ENCODE peak calls at places on chromosome 14, in seven cellular contexts. One of them, this sample, is unnamed.

GRCh38 chr14:44759263-44759662 is 202.5 kb downstream of the KLHL28 start:
- DNase-seq in H1: no peak
- DNase-seq in GM12878: no peak
- DNase-seq in K562: no peak
- DNase-seq in SK-N-SH: no peak
- DNase-seq in HCT116: no peak
- DNase-seq in Panc1: no peak
- DNase-seq in this sample: no peak

GRCh38 chr14:103427485-103428443 is 42.5 kb downstream of the MARK3 start:
- DNase-seq in H1: peak
- DNase-seq in HCT116: no peak
- DNase-seq in GM12878: peak
- DNase-seq in Panc1: no peak
- DNase-seq in K562: peak
- DNase-seq in SK-N-SH: no peak
- DNase-seq in this sample: no peak

GRCh38 chr14:90434370-90435020 is 37.7 kb downstream of the CALM1 start:
- DNase-seq in GM12878: no peak
- DNase-seq in Panc1: no peak
- DNase-seq in K562: no peak
- DNase-seq in H1: no peak
- DNase-seq in HCT116: no peak
- DNase-seq in SK-N-SH: no peak
- DNase-seq in this sample: no peak

GRCh38 chr14:89621009-89621421 is 204.0 kb upstream of the FOXN3 start:
- DNase-seq in SK-N-SH: no peak
- DNase-seq in GM12878: no peak
- DNase-seq in HCT116: no peak
- DNase-seq in H1: no peak
- DNase-seq in Panc1: no peak
- DNase-seq in K562: no peak
- DNase-seq in this sample: no peak

GRCh38 chr14:102280376-102280962 is 24.5 kb downstream of the MOK start:
- DNase-seq in K562: no peak
- DNase-seq in H1: no peak
- DNase-seq in Panc1: no peak
- DNase-seq in GM12878: no peak
- DNase-seq in SK-N-SH: no peak
- DNase-seq in HCT116: no peak
- DNase-seq in this sample: no peak

GRCh38 chr14:64581363-64581762 is 31.6 kb downstream of the PPP1R36 start:
- DNase-seq in GM12878: no peak
- DNase-seq in H1: no peak
- DNase-seq in HCT116: no peak
- DNase-seq in K562: no peak
- DNase-seq in SK-N-SH: no peak
- DNase-seq in Panc1: no peak
- DNase-seq in this sample: no peak

GRCh38 chr14:26596722-26597030 is 1.2 kb downstream of the NOVA1 start:
- DNase-seq in H1: no peak
- DNase-seq in GM12878: no peak
- DNase-seq in Panc1: no peak
- DNase-seq in SK-N-SH: no peak
- DNase-seq in HCT116: no peak
- DNase-seq in K562: no peak
- DNase-seq in this sample: no peak

GRCh38 chr14:38409081-38409705 is 153.3 kb upstream of the CLEC14A start:
- DNase-seq in K562: no peak
- DNase-seq in HCT116: no peak
- DNase-seq in H1: no peak
- DNase-seq in GM12878: no peak
- DNase-seq in SK-N-SH: no peak
- DNase-seq in Panc1: no peak
- DNase-seq in this sample: no peak

GRCh38 chr14:52906141-52906601 is 44.7 kb downstream of the FERMT2 start:
- DNase-seq in SK-N-SH: no peak
- DNase-seq in HCT116: peak
- DNase-seq in GM12878: no peak
- DNase-seq in H1: no peak
- DNase-seq in Panc1: peak
- DNase-seq in K562: no peak
- DNase-seq in this sample: no peak

GRCh38 chr14:67650694-67651093 is 23.7 kb downstream of the VTI1B start:
- DNase-seq in H1: no peak
- DNase-seq in Panc1: no peak
- DNase-seq in HCT116: no peak
- DNase-seq in SK-N-SH: no peak
- DNase-seq in GM12878: no peak
- DNase-seq in K562: no peak
- DNase-seq in this sample: no peak

GRCh38 chr14:65019944-65020566 is 33.4 kb downstream of the FNTB start:
- DNase-seq in SK-N-SH: peak
- DNase-seq in Panc1: peak
- DNase-seq in GM12878: no peak
- DNase-seq in K562: peak
- DNase-seq in HCT116: peak
- DNase-seq in H1: no peak
- DNase-seq in this sample: peak

GRCh38 chr14:103353391-103353790 is 19.4 kb downstream of the EIF5 start:
- DNase-seq in K562: peak
- DNase-seq in H1: no peak
- DNase-seq in Panc1: no peak
- DNase-seq in GM12878: no peak
- DNase-seq in HCT116: no peak
- DNase-seq in SK-N-SH: no peak
- DNase-seq in this sample: no peak

GRCh38 chr14:24695265-24696241 is 61.6 kb upstream of the GZMB start:
- DNase-seq in K562: no peak
- DNase-seq in Panc1: no peak
- DNase-seq in GM12878: peak
- DNase-seq in H1: no peak
- DNase-seq in HCT116: no peak
- DNase-seq in SK-N-SH: no peak
- DNase-seq in this sample: no peak

GRCh38 chr14:96206461-96206860 is 1.8 kb downstream of the BDKRB2 start:
- DNase-seq in SK-N-SH: no peak
- DNase-seq in H1: no peak
- DNase-seq in HCT116: no peak
- DNase-seq in GM12878: no peak
- DNase-seq in K562: peak
- DNase-seq in Panc1: no peak
- DNase-seq in this sample: no peak

GRCh38 chr14:35342160-35343010 is 50.2 kb downstream of the PSMA6 start:
- DNase-seq in K562: no peak
- DNase-seq in HCT116: no peak
- DNase-seq in SK-N-SH: no peak
- DNase-seq in Panc1: no peak
- DNase-seq in GM12878: no peak
- DNase-seq in H1: no peak
- DNase-seq in this sample: no peak

GRCh38 chr14:96090441-96091148 is 51.4 kb downstream of the C14orf132 start:
- DNase-seq in SK-N-SH: peak
- DNase-seq in HCT116: no peak
- DNase-seq in GM12878: no peak
- DNase-seq in K562: no peak
- DNase-seq in H1: no peak
- DNase-seq in Panc1: no peak
- DNase-seq in this sample: no peak

GRCh38 chr14:61322011-61322798 is 826 bp downstream of the PRKCH start:
- DNase-seq in SK-N-SH: peak
- DNase-seq in Panc1: no peak
- DNase-seq in K562: no peak
- DNase-seq in H1: no peak
- DNase-seq in HCT116: no peak
- DNase-seq in GM12878: no peak
- DNase-seq in this sample: no peak

GRCh38 chr14:20631023-20631820 is 10.3 kb downstream of the OR6S1 start:
- DNase-seq in SK-N-SH: no peak
- DNase-seq in K562: peak
- DNase-seq in H1: no peak
- DNase-seq in Panc1: no peak
- DNase-seq in GM12878: no peak
- DNase-seq in HCT116: no peak
- DNase-seq in this sample: peak

GRCh38 chr14:90642239-90642717 is 174.0 kb downstream of the TTC7B start:
- DNase-seq in K562: no peak
- DNase-seq in SK-N-SH: no peak
- DNase-seq in H1: peak
- DNase-seq in GM12878: no peak
- DNase-seq in HCT116: no peak
- DNase-seq in Panc1: no peak
- DNase-seq in this sample: peak

GRCh38 chr14:61547186-61548121 is 147.9 kb upstream of the HIF1A start:
- DNase-seq in H1: no peak
- DNase-seq in GM12878: no peak
- DNase-seq in Panc1: no peak
- DNase-seq in HCT116: no peak
- DNase-seq in SK-N-SH: no peak
- DNase-seq in K562: no peak
- DNase-seq in this sample: no peak

GRCh38 chr14:103207038-103207403 is 83.8 kb downstream of the TNFAIP2 start:
- DNase-seq in Panc1: no peak
- DNase-seq in GM12878: no peak
- DNase-seq in SK-N-SH: peak
- DNase-seq in HCT116: no peak
- DNase-seq in K562: peak
- DNase-seq in H1: peak
- DNase-seq in this sample: no peak

GRCh38 chr14:52267501-52268190 is at the start of gene PTGDR:
- DNase-seq in GM12878: no peak
- DNase-seq in SK-N-SH: peak
- DNase-seq in K562: no peak
- DNase-seq in HCT116: no peak
- DNase-seq in H1: no peak
- DNase-seq in Panc1: no peak
- DNase-seq in this sample: no peak

GRCh38 chr14:69004731-69005431 is 25.8 kb upstream of the ACTN1 start:
- DNase-seq in SK-N-SH: no peak
- DNase-seq in HCT116: no peak
- DNase-seq in H1: no peak
- DNase-seq in K562: no peak
- DNase-seq in Panc1: no peak
- DNase-seq in GM12878: no peak
- DNase-seq in this sample: no peak

GRCh38 chr14:69010632-69011031 is 31.5 kb upstream of the ACTN1 start:
- DNase-seq in GM12878: no peak
- DNase-seq in K562: no peak
- DNase-seq in HCT116: no peak
- DNase-seq in H1: no peak
- DNase-seq in SK-N-SH: no peak
- DNase-seq in Panc1: no peak
- DNase-seq in this sample: no peak

GRCh38 chr14:69006346-69006745 is 27.2 kb upstream of the ACTN1 start:
- DNase-seq in HCT116: no peak
- DNase-seq in SK-N-SH: no peak
- DNase-seq in K562: peak
- DNase-seq in H1: no peak
- DNase-seq in GM12878: no peak
- DNase-seq in Panc1: no peak
- DNase-seq in this sample: no peak

GRCh38 chr14:69005432-69006148 is 26.5 kb upstream of the ACTN1 start:
- DNase-seq in K562: peak
- DNase-seq in H1: no peak
- DNase-seq in HCT116: peak
- DNase-seq in Panc1: peak
- DNase-seq in GM12878: no peak
- DNase-seq in SK-N-SH: peak
- DNase-seq in this sample: peak

DNA sequence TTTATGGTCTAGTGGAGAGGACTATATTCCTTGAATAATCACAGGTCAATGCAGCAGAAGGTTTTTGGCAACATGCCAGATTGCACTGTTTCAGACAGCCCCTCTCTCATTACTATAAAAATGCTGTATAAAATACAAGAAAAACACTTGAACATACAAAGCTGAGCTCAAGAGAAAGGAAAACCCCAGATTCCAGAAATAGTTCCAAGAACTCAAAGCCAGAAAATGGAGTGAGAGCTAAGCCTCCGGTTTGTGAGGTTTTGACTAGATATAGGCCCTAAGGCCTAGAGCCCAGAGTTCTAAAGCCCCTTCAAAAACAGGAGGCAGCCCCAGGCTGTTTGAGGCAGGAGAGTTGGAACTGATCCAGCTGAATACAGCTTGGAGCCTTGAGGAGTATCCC is 29.3 kb upstream of the ACTN1 start:
- DNase-seq in SK-N-SH: no peak
- DNase-seq in GM12878: no peak
- DNase-seq in HCT116: no peak
- DNase-seq in H1: no peak
- DNase-seq in K562: no peak
- DNase-seq in Panc1: no peak
- DNase-seq in this sample: no peak
- TF ChIP-seq SIN3A in SK-N-SH: no peak
- TF ChIP-seq SIN3A in GM12878: no peak
- TF ChIP-seq SIN3A in HCT116: no peak
- TF ChIP-seq SIN3A in H1: no peak
- TF ChIP-seq SIN3A in K562: no peak
- TF ChIP-seq SIN3A in Panc1: no peak
- TF ChIP-seq SIN3A in this sample: no peak

GRCh38 chr14:100855256-100855930 is 29.5 kb downstream of the MEG3 start:
- DNase-seq in Panc1: no peak
- DNase-seq in HCT116: no peak
- DNase-seq in GM12878: no peak
- DNase-seq in K562: no peak
- DNase-seq in H1: no peak
- DNase-seq in SK-N-SH: no peak
- DNase-seq in this sample: no peak
- TF ChIP-seq SIN3A in Panc1: no peak
- TF ChIP-seq SIN3A in HCT116: no peak
- TF ChIP-seq SIN3A in GM12878: no peak
- TF ChIP-seq SIN3A in K562: no peak
- TF ChIP-seq SIN3A in H1: no peak
- TF ChIP-seq SIN3A in SK-N-SH: no peak
- TF ChIP-seq SIN3A in this sample: no peak

GRCh38 chr14:75303415-75303814 is 24.8 kb downstream of the FOS start:
- DNase-seq in H1: no peak
- DNase-seq in HCT116: peak
- DNase-seq in Panc1: no peak
- DNase-seq in GM12878: no peak
- DNase-seq in SK-N-SH: peak
- DNase-seq in K562: peak
- DNase-seq in this sample: peak
- TF ChIP-seq SIN3A in H1: no peak
- TF ChIP-seq SIN3A in HCT116: no peak
- TF ChIP-seq SIN3A in Panc1: no peak
- TF ChIP-seq SIN3A in GM12878: no peak
- TF ChIP-seq SIN3A in SK-N-SH: no peak
- TF ChIP-seq SIN3A in K562: no peak
- TF ChIP-seq SIN3A in this sample: no peak

DNA sequence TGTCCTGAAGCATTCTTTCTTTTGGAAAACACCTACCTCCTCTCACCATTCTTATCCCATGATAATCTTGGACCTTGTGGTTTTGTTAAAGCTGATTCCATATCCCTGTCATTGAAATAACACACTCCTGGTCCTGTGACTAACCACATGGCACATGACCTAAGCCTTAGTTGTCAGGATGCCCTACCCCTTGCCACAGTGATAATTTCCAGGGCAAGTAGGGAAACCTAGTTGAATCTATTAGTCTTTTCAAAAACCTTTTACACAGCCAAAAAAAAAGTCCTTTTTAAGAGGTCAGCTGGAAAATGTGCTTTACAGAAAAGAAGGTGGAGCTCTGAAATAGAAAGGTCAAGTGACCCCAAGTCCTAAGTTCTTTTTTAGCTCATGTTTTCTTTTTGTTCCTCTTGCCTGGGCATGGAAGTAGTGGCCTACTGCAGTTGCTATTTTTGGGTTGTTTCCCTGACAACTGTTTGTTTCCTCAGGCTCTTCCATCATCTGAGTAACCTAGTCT is 608.4 kb downstream of the LRFN5 start:
- DNase-seq in SK-N-SH: no peak
- DNase-seq in GM12878: no peak
- DNase-seq in K562: no peak
- DNase-seq in H1: no peak
- DNase-seq in HCT116: no peak
- DNase-seq in Panc1: peak
- DNase-seq in this sample: no peak
- TF ChIP-seq SIN3A in SK-N-SH: no peak
- TF ChIP-seq SIN3A in GM12878: no peak
- TF ChIP-seq SIN3A in K562: no peak
- TF ChIP-seq SIN3A in H1: no peak
- TF ChIP-seq SIN3A in HCT116: no peak
- TF ChIP-seq SIN3A in Panc1: no peak
- TF ChIP-seq SIN3A in this sample: no peak